ENCODE peak calls at places on chromosomes 7 and 10, in nine cellular contexts. J is heart right ventricle, V is left lung, Z is ovary, M is pancreas, B is lung, O is left ventricle myocardium inferior, C is cardiac muscle cell, E is HCT116. Y is an unnamed sample. For H3K9me3, the result is how much of the 10 kb centered on the place peaks cover.

GRCh38 chr7:116534790-116535189 is 10.0 kb downstream of the CAV1 start:
- DNase-seq in J (no peak), V (no peak), Z (no peak), M (no peak), B (peak), O (no peak), C (peak), E (no peak), Y (no peak)

GRCh38 chr10:49187044-49187484 is 1.1 kb downstream of the TMEM273 start:
- DNase-seq in J (peak), V (peak), Z (no peak), M (no peak), B (peak), O (no peak), C (no peak), E (no peak), Y (no peak)

GRCh38 chr7:64863021-64863420 is 40.1 kb upstream of the ZNF273 start:
- DNase-seq in J (no peak), V (no peak), Z (no peak), M (no peak), B (no peak), O (no peak), C (no peak), E (no peak), Y (no peak)

GRCh38 chr7:138853448-138853847 is 55.5 kb upstream of the ATP6V0A4 start:
- DNase-seq in J (no peak), V (no peak), Z (no peak), M (no peak), B (no peak), O (no peak), C (no peak), E (no peak), Y (no peak)

GRCh38 chr7:103989200-103989784 is at the start of gene RELN:
- DNase-seq in J (no peak), V (peak), Z (no peak), M (no peak), B (no peak), O (no peak), C (peak), E (no peak), Y (no peak)

GRCh38 chr10:78757542-78757941 is 311.2 kb upstream of the ZMIZ1 start:
- DNase-seq in J (no peak), V (no peak), Z (no peak), M (no peak), B (no peak), O (no peak), C (peak), E (no peak), Y (no peak)

GRCh38 chr7:12508005-12508404 is 62.5 kb upstream of the SCIN start:
- DNase-seq in J (no peak), V (no peak), Z (no peak), M (no peak), B (no peak), O (no peak), C (no peak), E (no peak), Y (no peak)

GRCh38 chr7:36261019-36261754 is 108.1 kb downstream of the EEPD1 start:
- DNase-seq in J (no peak), V (no peak), Z (no peak), M (no peak), B (no peak), O (no peak), C (peak), E (no peak), Y (no peak)

GRCh38 chr10:96172666-96173065 is 42.6 kb downstream of the ZNF518A start:
- DNase-seq in J (no peak), V (no peak), Z (no peak), M (no peak), B (no peak), O (no peak), C (no peak), E (no peak), Y (no peak)
- H3K9me3 ChIP-seq in J (under half), V (half or more), Z (under half), M (under half), B (under half), O (half or more), C (under half), E (under half), Y (under half)

GRCh38 chr10:110529596-110530011 is 31.9 kb downstream of the DUSP5 start:
- DNase-seq in J (no peak), V (no peak), Z (no peak), M (no peak), B (peak), O (no peak), C (no peak), E (no peak), Y (no peak)
- H3K27ac ChIP-seq in J (no peak), V (no peak), Z (no peak), M (no peak), B (no peak), O (no peak), C (no peak), E (peak), Y (no peak)

GRCh38 chr7:136588216-136588615 is 280.2 kb upstream of the CHRM2 start:
- DNase-seq in J (no peak), V (no peak), Z (no peak), M (no peak), B (no peak), O (no peak), C (no peak), E (no peak), Y (no peak)
- H3K9me3 ChIP-seq in J (under half), V (under half), Z (under half), M (under half), B (under half), O (under half), C (under half), E (under half), Y (under half)

GRCh38 chr10:116838143-116838725 is 11.1 kb upstream of the ENO4 start:
- DNase-seq in J (no peak), V (no peak), Z (no peak), M (no peak), B (no peak), O (no peak), C (no peak), E (no peak), Y (no peak)

GRCh38 chr10:116835658-116836057 is 13.6 kb upstream of the ENO4 start:
- DNase-seq in J (no peak), V (no peak), Z (no peak), M (no peak), B (no peak), O (no peak), C (no peak), E (no peak), Y (no peak)

GRCh38 chr10:116836087-116836486 is 13.2 kb upstream of the ENO4 start:
- DNase-seq in J (no peak), V (no peak), Z (no peak), M (no peak), B (no peak), O (no peak), C (no peak), E (no peak), Y (no peak)

GRCh38 chr10:116833986-116834760 is 15.1 kb upstream of the ENO4 start:
- DNase-seq in J (no peak), V (no peak), Z (no peak), M (no peak), B (no peak), O (no peak), C (no peak), E (no peak), Y (no peak)

DNA sequence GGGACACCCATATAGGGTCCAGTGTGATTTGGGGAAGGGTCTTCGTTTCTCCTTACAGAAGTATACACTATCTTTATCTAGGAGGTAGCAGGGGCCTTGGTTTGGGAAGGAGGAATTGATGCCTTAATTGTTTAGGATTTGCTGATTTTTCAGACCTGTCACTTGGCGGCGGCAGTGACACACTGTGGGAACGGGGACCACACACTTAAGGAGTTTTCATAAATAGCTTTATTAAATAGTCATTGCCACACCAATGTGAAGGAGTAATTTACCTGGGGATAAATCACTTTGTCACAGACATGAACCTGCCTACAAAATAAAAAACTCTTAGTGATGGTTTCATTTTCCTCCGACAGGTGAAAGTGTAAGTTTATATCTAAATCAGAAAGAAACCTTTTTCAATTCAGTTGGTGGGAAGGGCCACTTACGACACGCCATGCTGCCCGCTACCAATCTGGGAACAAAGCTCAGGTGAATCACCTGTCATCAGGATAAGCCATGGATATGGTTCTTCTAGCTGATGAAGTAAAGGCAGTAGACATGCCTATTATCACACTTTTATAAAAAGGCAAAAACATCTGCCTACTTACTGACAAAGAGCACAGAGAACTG is 12.3 kb upstream of the ENO4 start:
- DNase-seq in J (no peak), V (no peak), Z (no peak), M (no peak), B (no peak), O (no peak), C (peak), E (no peak), Y (no peak)
- H3K27ac ChIP-seq in J (no peak), V (no peak), Z (no peak), M (no peak), B (no peak), O (no peak), C (no peak), E (no peak), Y (no peak)

DNA sequence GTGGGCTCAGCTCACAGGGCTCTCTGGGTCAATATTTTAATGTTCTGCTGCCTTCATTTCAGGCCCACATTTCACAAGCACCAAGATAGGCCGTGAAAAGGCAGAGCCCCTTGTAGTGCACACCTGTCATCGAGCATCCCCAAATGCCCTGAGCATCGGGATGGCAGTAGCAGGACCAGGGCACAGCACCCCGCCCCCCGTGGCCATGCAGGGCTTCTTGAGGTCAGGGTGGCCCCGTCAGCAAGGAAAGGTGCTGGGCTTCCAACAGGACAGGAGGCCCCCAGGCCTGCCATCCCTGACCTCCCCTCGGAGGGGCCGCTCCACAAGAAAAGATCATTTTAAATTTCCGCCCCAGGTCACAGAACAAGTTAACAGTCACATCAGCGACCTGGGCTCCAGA is 2.9 kb upstream of the CNPY1 start:
- DNase-seq in J (no peak), V (no peak), Z (no peak), M (no peak), B (no peak), O (no peak), C (no peak), E (no peak), Y (no peak)
- H3K9me3 ChIP-seq in J (under half), V (under half), Z (under half), M (under half), B (under half), O (under half), C (under half), E (under half), Y (under half)

GRCh38 chr10:4282496-4282895 is 497.5 kb upstream of the KLF6 start:
- DNase-seq in J (no peak), V (no peak), Z (no peak), M (no peak), B (no peak), O (no peak), C (no peak), E (no peak), Y (no peak)
- H3K27ac ChIP-seq in J (no peak), V (no peak), Z (no peak), M (no peak), B (peak), O (peak), C (no peak), E (no peak), Y (peak)

DNA sequence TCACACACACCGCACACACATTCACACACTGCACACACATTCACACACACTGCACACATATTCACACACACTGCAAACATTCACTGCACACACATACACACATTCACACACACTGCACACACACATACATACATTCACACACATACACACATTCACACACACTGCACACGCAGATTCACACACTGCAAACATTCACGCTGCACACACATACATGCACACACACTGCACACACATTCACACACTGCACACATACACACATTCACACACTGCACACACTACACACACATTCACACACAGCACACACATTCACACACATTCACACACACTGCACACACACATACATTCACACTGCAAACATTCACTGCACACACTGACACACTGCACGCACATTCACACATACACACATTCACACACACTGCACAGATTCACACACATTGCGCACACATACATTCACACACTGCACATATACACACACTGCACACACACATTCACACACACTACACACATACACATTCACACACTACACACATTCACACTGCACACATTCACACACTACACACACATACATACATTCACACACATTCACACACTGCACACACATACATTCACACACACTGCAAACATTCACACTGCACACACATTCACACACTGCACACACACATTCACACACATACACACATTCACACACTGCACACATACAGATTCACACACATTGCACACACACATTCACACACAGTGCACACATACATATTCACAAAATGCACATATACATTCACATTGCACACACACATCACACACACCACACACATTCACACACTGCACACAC is 325.1 kb downstream of the PTPRN2 start:
- DNase-seq in J (no peak), V (no peak), Z (no peak), M (no peak), B (no peak), O (no peak), C (no peak), E (no peak), Y (no peak)
- H3K9me3 ChIP-seq in J (under half), V (under half), Z (under half), M (under half), B (under half), O (under half), C (under half), E (under half), Y (under half)

GRCh38 chr10:35016009-35016408 is 74.1 kb downstream of the CUL2 start:
- DNase-seq in J (no peak), V (no peak), Z (no peak), M (no peak), B (no peak), O (no peak), C (no peak), E (no peak), Y (no peak)

GRCh38 chr10:35011771-35012191 is 78.4 kb downstream of the CUL2 start:
- DNase-seq in J (no peak), V (no peak), Z (no peak), M (no peak), B (no peak), O (no peak), C (peak), E (no peak), Y (no peak)

GRCh38 chr10:35019037-35019794 is 70.9 kb downstream of the CUL2 start:
- DNase-seq in J (no peak), V (no peak), Z (no peak), M (no peak), B (no peak), O (no peak), C (no peak), E (no peak), Y (no peak)

GRCh38 chr10:35012781-35013180 is 77.4 kb downstream of the CUL2 start:
- DNase-seq in J (no peak), V (no peak), Z (no peak), M (no peak), B (no peak), O (no peak), C (no peak), E (no peak), Y (no peak)

DNA sequence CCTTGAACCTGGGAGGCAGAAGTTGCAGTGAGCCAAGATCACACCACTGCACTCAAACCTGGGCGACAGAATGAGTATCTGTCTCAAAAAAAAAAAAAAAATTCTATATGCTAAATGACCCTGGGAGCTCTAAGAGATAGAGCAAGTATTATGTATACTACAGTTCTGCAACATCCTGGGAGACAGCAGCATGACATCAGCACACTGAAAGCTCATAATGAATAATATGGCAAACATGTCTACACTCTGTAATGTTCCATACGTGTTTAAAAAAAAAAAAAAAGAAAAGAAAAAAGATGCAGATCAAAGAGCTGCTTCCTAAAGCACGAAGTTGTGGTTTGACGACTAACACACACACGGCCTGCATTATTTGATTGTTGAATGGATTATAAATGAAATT is 72.5 kb downstream of the CUL2 start:
- DNase-seq in J (no peak), V (no peak), Z (no peak), M (no peak), B (no peak), O (no peak), C (no peak), E (no peak), Y (no peak)
- H3K27ac ChIP-seq in J (no peak), V (no peak), Z (no peak), M (no peak), B (no peak), O (no peak), C (no peak), E (no peak), Y (no peak)

GRCh38 chr7:157929671-157930070 is 592.9 kb downstream of the DNAJB6 start:
- DNase-seq in J (no peak), V (no peak), Z (no peak), M (no peak), B (no peak), O (no peak), C (no peak), E (no peak), Y (no peak)

GRCh38 chr7:157928808-157929425 is 592.1 kb downstream of the DNAJB6 start:
- DNase-seq in J (no peak), V (no peak), Z (no peak), M (no peak), B (no peak), O (no peak), C (no peak), E (no peak), Y (no peak)

GRCh38 chr7:157927313-157927925 is 590.6 kb downstream of the DNAJB6 start:
- DNase-seq in J (no peak), V (no peak), Z (no peak), M (no peak), B (no peak), O (no peak), C (no peak), E (no peak), Y (no peak)

GRCh38 chr7:157926521-157927167 is 589.8 kb downstream of the DNAJB6 start:
- DNase-seq in J (no peak), V (no peak), Z (no peak), M (no peak), B (no peak), O (no peak), C (no peak), E (no peak), Y (no peak)

DNA sequence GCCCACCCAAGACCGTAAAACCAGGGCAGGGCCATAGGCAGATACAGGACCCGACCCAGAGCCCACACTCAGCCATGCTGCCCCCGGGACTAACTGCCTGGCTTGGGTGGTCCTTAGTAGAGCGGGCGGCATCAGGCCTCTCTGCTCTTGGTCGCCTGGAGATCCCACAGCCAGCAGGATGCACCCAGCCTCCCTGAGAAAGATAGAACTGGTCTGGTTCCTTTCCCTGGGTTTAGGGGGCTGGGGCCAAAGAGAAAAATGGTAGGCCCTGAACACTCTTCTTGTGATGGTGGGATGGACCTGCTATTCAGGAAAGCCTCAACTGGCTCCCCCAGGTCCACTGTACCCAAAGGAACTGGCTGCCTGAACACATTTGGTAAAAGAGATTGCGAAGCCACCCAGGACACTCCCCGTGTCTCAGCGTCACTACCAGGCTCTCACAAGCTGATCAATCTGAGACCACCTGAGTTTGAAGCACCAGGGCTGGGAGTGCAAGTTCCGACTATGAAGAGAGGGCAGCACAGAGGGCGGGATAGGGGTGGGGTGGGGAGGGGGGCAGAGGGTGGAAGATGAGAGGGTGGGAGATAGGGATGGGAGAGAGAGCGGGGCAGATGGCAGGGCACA is 591.5 kb downstream of the DNAJB6 start:
- DNase-seq in J (no peak), V (no peak), Z (no peak), M (no peak), B (no peak), O (no peak), C (no peak), E (no peak), Y (no peak)
- H3K9me3 ChIP-seq in J (under half), V (under half), Z (under half), M (under half), B (under half), O (under half), C (under half), E (under half), Y (under half)

DNA sequence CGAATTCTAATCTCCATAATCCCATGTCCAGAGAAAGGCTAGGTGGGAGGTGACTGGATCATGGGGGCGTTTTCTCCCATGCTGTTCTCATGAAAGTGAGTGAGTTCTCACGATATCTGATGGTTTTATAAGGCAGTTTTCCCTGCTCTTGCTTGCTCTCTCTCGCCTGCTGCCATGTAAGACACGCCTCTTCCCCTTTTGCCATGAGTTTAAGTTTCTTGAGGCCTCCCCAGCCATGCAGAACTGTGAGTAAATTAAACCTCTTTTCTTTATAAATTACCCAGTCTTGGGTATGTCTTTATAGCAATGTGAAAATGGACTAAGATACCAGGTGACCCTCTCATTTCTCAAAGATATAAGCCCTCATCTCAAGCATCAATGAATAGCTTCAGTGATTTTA is 1.1 kb upstream of the ACTA2 start:
- DNase-seq in J (no peak), V (no peak), Z (no peak), M (no peak), B (no peak), O (no peak), C (no peak), E (no peak), Y (no peak)
- H3K27ac ChIP-seq in J (no peak), V (peak), Z (peak), M (no peak), B (no peak), O (no peak), C (peak), E (no peak), Y (peak)

Y was measured in transverse colon.